ENCODE peak calls at places on chromosomes 6 and 20, in seven cellular contexts. H is CD8-positive, alpha-beta memory T cell; X is WERI-Rb-1; L is cerebellar nuclear complex; K is GM03348; B is ELR; U is PC-3. Z is an unnamed sample.

GRCh38 chr6:5325173-5325572 is 63.9 kb downstream of the FARS2 start:
- DNase-seq in H (no peak), X (no peak), L (no peak), K (no peak), B (no peak), U (peak), Z (no peak)

GRCh38 chr6:5080574-5080973 is 4.6 kb upstream of the PPP1R3G start:
- DNase-seq in H (no peak), X (no peak), L (no peak), K (no peak), B (peak), U (no peak), Z (no peak)

GRCh38 chr6:140061422-140062041 is 687.1 kb upstream of the CITED2 start:
- DNase-seq in H (no peak), X (no peak), L (no peak), K (peak), B (no peak), U (no peak), Z (no peak)

GRCh38 chr20:62653373-62653772 is 11.1 kb downstream of the SLCO4A1 start:
- DNase-seq in H (no peak), X (no peak), L (no peak), K (no peak), B (no peak), U (no peak), Z (no peak)

GRCh38 chr6:43221046-43221773 is 8.1 kb downstream of the DNPH1 start:
- DNase-seq in H (no peak), X (peak), L (no peak), K (no peak), B (no peak), U (no peak), Z (no peak)

GRCh38 chr20:46512943-46513844 is at the start of gene ZNF334:
- DNase-seq in H (no peak), X (peak), L (no peak), K (peak), B (peak), U (peak), Z (peak)

GRCh38 chr20:61935926-61936700 is 129.6 kb downstream of the TAF4 start:
- DNase-seq in H (no peak), X (peak), L (no peak), K (no peak), B (no peak), U (no peak), Z (no peak)

GRCh38 chr6:319177-320131 is 27.2 kb downstream of the DUSP22 start:
- DNase-seq in H (no peak), X (no peak), L (no peak), K (no peak), B (no peak), U (no peak), Z (no peak)

GRCh38 chr20:32727663-32728062 is 15.6 kb downstream of the COMMD7 start:
- DNase-seq in H (no peak), X (no peak), L (no peak), K (peak), B (peak), U (no peak), Z (no peak)

GRCh38 chr6:138563650-138564049 is 64.4 kb upstream of the NHSL1 start:
- DNase-seq in H (no peak), X (no peak), L (no peak), K (no peak), B (no peak), U (peak), Z (no peak)

GRCh38 chr20:25277051-25277801 is 29.3 kb downstream of the PYGB start:
- DNase-seq in H (no peak), X (peak), L (no peak), K (no peak), B (no peak), U (no peak), Z (peak)

GRCh38 chr6:77653817-77654216 is 978 bp downstream of the MEI4 start:
- DNase-seq in H (no peak), X (no peak), L (no peak), K (no peak), B (no peak), U (no peak), Z (no peak)

GRCh38 chr6:70669133-70669532 is 1.4 kb downstream of the SMAP1 start:
- DNase-seq in H (no peak), X (no peak), L (no peak), K (no peak), B (peak), U (peak), Z (no peak)

GRCh38 chr6:166307082-166307980 is 861 bp downstream of the PRR18 start:
- DNase-seq in H (no peak), X (peak), L (no peak), K (no peak), B (peak), U (no peak), Z (no peak)

GRCh38 chr6:147808631-147809030 is 300.1 kb downstream of the SAMD5 start:
- DNase-seq in H (no peak), X (no peak), L (no peak), K (no peak), B (no peak), U (no peak), Z (no peak)

GRCh38 chr6:125117818-125118217 is 35.8 kb upstream of the TPD52L1 start:
- DNase-seq in H (no peak), X (no peak), L (no peak), K (no peak), B (no peak), U (no peak), Z (no peak)

GRCh38 chr20:31712112-31712553 is 10.5 kb downstream of the BCL2L1 start:
- DNase-seq in H (no peak), X (no peak), L (no peak), K (no peak), B (no peak), U (peak), Z (no peak)

GRCh38 chr6:2020909-2021308 is 224.5 kb downstream of the GMDS start:
- DNase-seq in H (no peak), X (no peak), L (no peak), K (peak), B (no peak), U (peak), Z (no peak)

GRCh38 chr6:3850451-3851203 is 1.5 kb downstream of the FAM50B start:
- DNase-seq in H (peak), X (no peak), L (no peak), K (no peak), B (no peak), U (no peak), Z (peak)

GRCh38 chr6:133502451-133503259 is 261.5 kb downstream of the EYA4 start:
- DNase-seq in H (no peak), X (no peak), L (no peak), K (peak), B (no peak), U (peak), Z (no peak)

GRCh38 chr20:19943021-19943659 is 74.0 kb upstream of the NAA20 start:
- DNase-seq in H (no peak), X (no peak), L (no peak), K (no peak), B (no peak), U (no peak), Z (no peak)

GRCh38 chr6:7640607-7641577 is 50.9 kb downstream of the SNRNP48 start:
- DNase-seq in H (no peak), X (no peak), L (no peak), K (peak), B (peak), U (peak), Z (no peak)

GRCh38 chr6:142440603-142441293 is 138.9 kb downstream of the ADGRG6 start:
- DNase-seq in H (no peak), X (no peak), L (no peak), K (no peak), B (no peak), U (no peak), Z (no peak)

GRCh38 chr20:48617481-48617880 is 210.3 kb downstream of the PREX1 start:
- DNase-seq in H (no peak), X (no peak), L (no peak), K (no peak), B (no peak), U (no peak), Z (no peak)

GRCh38 chr6:89977808-89978748 is 83.8 kb downstream of the GJA10 start:
- DNase-seq in H (no peak), X (peak), L (no peak), K (no peak), B (no peak), U (no peak), Z (no peak)